ENCODE peak calls at places on chromosome 16, in four cellular contexts. P, N, O and K are unnamed samples.

GRCh38 chr16:49672753-49673152 is 183.2 kb downstream of the ZNF423 start:
- DNase-seq in P (no peak), N (no peak), O (no peak), K (no peak)

GRCh38 chr16:49140618-49141017 is 141.0 kb downstream of the CBLN1 start:
- DNase-seq in P (no peak), N (no peak), O (no peak), K (no peak)

GRCh38 chr16:19153876-19154275 is 14.2 kb upstream of the SYT17 start:
- DNase-seq in P (no peak), N (no peak), O (no peak), K (no peak)

GRCh38 chr16:64626771-64627170 is 495.1 kb downstream of the CDH11 start:
- DNase-seq in P (no peak), N (no peak), O (no peak), K (peak; percentile 3)

GRCh38 chr16:55062446-55062845 is 131.8 kb downstream of the IRX5 start:
- DNase-seq in P (no peak), N (no peak), O (no peak), K (no peak)

GRCh38 chr16:65522412-65522811 is 400.5 kb upstream of the CDH11 start:
- DNase-seq in P (no peak), N (no peak), O (no peak), K (no peak)

GRCh38 chr16:66949472-66949871 is 11.6 kb upstream of the CES3 start:
- DNase-seq in P (no peak), N (no peak), O (no peak), K (no peak)

GRCh38 chr16:88561485-88562369 is 8.5 kb upstream of the ZC3H18 start:
- DNase-seq in P (no peak), N (peak; percentile 56), O (no peak), K (peak; percentile 14)

GRCh38 chr16:24150282-24150681 is 105.9 kb upstream of the CACNG3 start:
- DNase-seq in P (no peak), N (no peak), O (no peak), K (no peak)

GRCh38 chr16:79089735-79090284 is 510.7 kb downstream of the MAF start:
- DNase-seq in P (no peak), N (no peak), O (no peak), K (no peak)

GRCh38 chr16:67312450-67313118 is 14.0 kb downstream of the KCTD19 start:
- DNase-seq in P (no peak), N (no peak), O (no peak), K (no peak)

GRCh38 chr16:47316686-47317085 is 144.2 kb downstream of the ITFG1 start:
- DNase-seq in P (no peak), N (no peak), O (no peak), K (no peak)

GRCh38 chr16:15457958-15458357 is 23.6 kb downstream of the BMERB1 start:
- DNase-seq in P (no peak), N (no peak), O (no peak), K (peak; percentile 29)

GRCh38 chr16:90048737-90049330 is 28.3 kb downstream of the PRDM7 start:
- DNase-seq in P (no peak), N (no peak), O (no peak), K (no peak)

GRCh38 chr16:53502331-53503269 is at the start of gene AKTIP:
- DNase-seq in P (no peak), N (peak; percentile 87), O (no peak), K (peak; percentile 49)

GRCh38 chr16:67400901-67401300 is 7.6 kb upstream of the TPPP3 start:
- DNase-seq in P (no peak), N (no peak), O (no peak), K (no peak)

GRCh38 chr16:53435066-53435688 is 906 bp downstream of the RBL2 start:
- DNase-seq in P (peak; percentile 54), N (peak; percentile 84), O (peak; percentile 71), K (peak; percentile 82)

GRCh38 chr16:84406006-84406963 is 37.9 kb downstream of the ATP2C2 start:
- DNase-seq in P (no peak), N (no peak), O (no peak), K (no peak)

GRCh38 chr16:70738083-70738977 is 52.5 kb upstream of the MTSS2 start:
- DNase-seq in P (no peak), N (no peak), O (no peak), K (peak; percentile 54)

GRCh38 chr16:67173323-67173722 is 3.0 kb downstream of the NOL3 start:
- DNase-seq in P (no peak), N (no peak), O (no peak), K (no peak)

GRCh38 chr16:23504076-23504452 is 6.2 kb downstream of the GGA2 start:
- DNase-seq in P (peak; percentile 14), N (no peak), O (no peak), K (peak; percentile 78)

GRCh38 chr16:19269098-19269497 is 16.4 kb upstream of the CLEC19A start:
- DNase-seq in P (no peak), N (no peak), O (no peak), K (no peak)

GRCh38 chr16:21302898-21303528 is 24.9 kb upstream of the CRYM start:
- DNase-seq in P (peak; percentile 44), N (no peak), O (peak; percentile 82), K (peak; percentile 99)

GRCh38 chr16:50464325-50465290 is 83.6 kb upstream of the NKD1 start:
- DNase-seq in P (no peak), N (no peak), O (no peak), K (no peak)

GRCh38 chr16:53743149-53743566 is 39.2 kb downstream of the FTO start:
- DNase-seq in P (no peak), N (no peak), O (no peak), K (peak; percentile 39)

GRCh38 chr16:89136931-89137330 is 34.6 kb upstream of the CDH15 start:
- DNase-seq in P (no peak), N (no peak), O (no peak), K (no peak)

GRCh38 chr16:2090819-2091721 is 43.3 kb downstream of the TSC2 start:
- DNase-seq in P (no peak), N (peak; percentile 94), O (no peak), K (peak; percentile 62)
- TF ChIP-seq CTCF in P (no peak), N (peak; percentile 14), O (peak; percentile 52), K (peak; percentile 57)

GRCh38 chr16:86730086-86730485 is 151.7 kb downstream of the FOXL1 start:
- DNase-seq in P (no peak), N (no peak), O (no peak), K (no peak)
- H3K27me3 ChIP-seq in P (peaks cover 24% of the 10 kb centered on the region), N (peaks cover 10% of the 10 kb centered on the region), O (no peaks in the 10 kb centered on the region), K (peaks cover 4% of the 10 kb centered on the region)

DNA sequence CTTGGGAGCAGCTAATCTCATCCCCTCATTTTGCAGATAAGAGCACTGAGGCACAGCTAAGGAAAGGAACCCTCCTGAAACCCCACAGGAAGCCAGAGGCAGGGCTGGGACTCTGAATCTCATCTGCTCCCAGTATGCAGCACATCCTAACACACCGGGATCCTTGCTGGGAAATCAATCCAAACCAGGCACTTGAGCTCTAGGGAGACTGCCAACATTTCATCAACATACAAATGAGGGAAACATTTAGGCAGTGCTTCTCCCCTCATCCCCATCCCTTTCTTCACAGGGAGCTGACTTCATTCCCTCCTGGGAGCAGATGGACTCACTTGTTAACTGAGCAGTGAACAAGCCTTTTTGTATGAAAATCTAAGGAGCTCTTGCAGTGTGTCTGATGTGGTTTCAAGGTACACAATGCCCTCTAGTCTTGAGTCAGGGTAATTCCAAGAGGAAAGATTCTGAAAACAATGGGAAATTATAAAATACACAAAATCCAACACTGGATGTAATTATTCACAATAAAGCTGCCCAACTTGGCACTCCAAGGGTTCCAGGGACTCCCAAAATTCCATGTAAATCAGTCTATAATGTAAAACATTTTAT is 96.3 kb downstream of the TMEM114 start:
- DNase-seq in P (no peak), N (no peak), O (no peak), K (no peak)
- TF ChIP-seq CTCF in P (no peak), N (no peak), O (no peak), K (no peak)

DNA sequence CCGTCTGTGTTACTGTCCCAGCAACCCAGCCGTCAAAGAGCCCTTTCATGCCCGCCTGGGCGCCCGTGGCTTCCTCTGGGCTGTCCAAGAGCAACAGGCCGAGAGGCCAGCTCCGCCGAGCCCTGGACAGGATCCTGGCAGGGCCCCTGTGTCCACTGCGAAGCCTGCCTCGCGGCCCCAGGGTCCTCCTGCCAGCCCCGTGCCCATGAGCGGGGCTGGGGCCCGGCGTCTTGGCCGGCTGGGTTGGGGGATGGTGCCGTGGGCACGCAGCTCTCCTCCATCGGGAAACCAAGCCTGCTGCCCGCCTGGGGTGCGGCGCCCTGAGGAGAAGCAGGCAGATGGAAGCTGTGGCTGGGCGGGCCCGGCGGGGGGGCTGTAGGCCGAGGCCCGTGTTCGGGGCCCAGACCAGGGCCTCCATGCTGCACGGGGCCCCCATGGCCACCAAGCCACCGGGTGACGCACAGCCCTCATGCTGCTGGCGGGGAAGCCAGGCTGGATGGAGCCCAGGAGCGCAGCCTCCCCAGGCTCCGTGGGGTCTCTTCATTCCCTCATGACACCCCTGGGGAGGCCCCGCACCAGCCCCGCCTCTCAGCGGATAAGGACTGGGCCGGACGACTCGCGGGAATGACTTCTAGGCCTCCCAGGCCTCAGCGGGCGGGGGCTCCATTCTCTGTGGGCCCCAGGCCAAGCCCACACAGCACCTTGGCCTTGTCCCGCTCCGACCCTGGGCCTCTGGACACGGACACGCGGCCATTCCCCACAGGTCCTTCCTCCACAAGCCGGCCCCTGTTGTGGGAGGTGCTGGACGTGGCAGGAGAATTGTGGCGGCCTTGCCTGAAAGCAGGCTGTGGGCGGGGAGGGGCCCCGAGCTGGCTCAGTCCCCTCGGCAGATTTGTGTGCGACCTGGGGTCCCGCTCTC is at the start of gene C1QTNF8:
- DNase-seq in P (no peak), N (no peak), O (no peak), K (no peak)
- H3K27me3 ChIP-seq in P (no peaks in the 10 kb centered on the region), N (no peaks in the 10 kb centered on the region), O (peaks cover 24% of the 10 kb centered on the region), K (no peaks in the 10 kb centered on the region)

DNA sequence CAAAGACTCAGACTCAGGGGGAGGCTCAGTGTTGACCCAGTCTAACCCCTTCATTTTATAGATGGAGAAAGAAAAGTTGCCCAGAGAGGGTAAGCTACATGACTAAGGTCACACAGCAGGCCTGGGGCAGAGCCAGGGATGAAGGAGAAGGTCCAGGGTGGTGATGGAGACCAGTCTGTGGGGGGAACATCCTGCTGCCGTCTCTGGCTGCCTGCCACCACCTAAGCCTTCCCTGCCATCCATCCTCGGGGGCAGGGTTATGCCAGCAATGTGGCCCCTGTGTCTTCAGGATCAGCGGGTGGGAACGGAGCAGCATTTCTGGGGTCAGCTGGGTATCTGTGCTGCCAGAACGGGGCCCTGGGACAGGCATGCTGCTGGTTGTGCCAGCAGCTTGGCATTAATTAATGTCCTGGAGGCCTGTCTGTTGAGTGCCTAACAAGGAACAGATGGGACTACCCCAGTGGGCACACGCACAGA is 5.5 kb downstream of the DOK4 start:
- DNase-seq in P (no peak), N (no peak), O (no peak), K (no peak)
- TF ChIP-seq CTCF in P (no peak), N (no peak), O (no peak), K (no peak)

GRCh38 chr16:28059841-28060240 is 3.7 kb downstream of the GSG1L start:
- DNase-seq in P (no peak), N (no peak), O (no peak), K (no peak)
- H3K27me3 ChIP-seq in P (peaks cover 31% of the 10 kb centered on the region), N (peaks cover 14% of the 10 kb centered on the region), O (peaks cover 49% of the 10 kb centered on the region), K (peaks cover 13% of the 10 kb centered on the region)